ENCODE peak calls at places on chromosome 15, in five cellular contexts. J, N, T, V and I are unnamed samples. For H3K27me3, the result is how much of the 10 kb centered on the place peaks cover.

GRCh38 chr15:65330934-65331645 is 26.6 kb downstream of the RNU5B-1 start:
- DNase-seq in J (no peak), N (no peak), T (no peak), V (no peak), I (no peak)

GRCh38 chr15:67059127-67059553 is 6.3 kb upstream of the SMAD3 start:
- DNase-seq in J (no peak), N (no peak), T (no peak), V (peak), I (no peak)

GRCh38 chr15:89649013-89649625 is 6.1 kb downstream of the KIF7 start:
- DNase-seq in J (no peak), N (no peak), T (no peak), V (no peak), I (no peak)

GRCh38 chr15:58957101-58957973 is 23.9 kb upstream of the SLTM start:
- DNase-seq in J (no peak), N (peak), T (no peak), V (peak), I (peak)

GRCh38 chr15:22866066-22866465 is 27.6 kb downstream of the NIPA2 start:
- DNase-seq in J (no peak), N (no peak), T (no peak), V (no peak), I (no peak)

GRCh38 chr15:29815000-29815704 is 7.1 kb downstream of the TJP1 start:
- DNase-seq in J (no peak), N (peak), T (no peak), V (peak), I (no peak)

GRCh38 chr15:43209059-43209824 is 11.6 kb downstream of the EPB42 start:
- DNase-seq in J (no peak), N (peak), T (no peak), V (peak), I (peak)

GRCh38 chr15:92848852-92849598 is 51.1 kb upstream of the CHD2 start:
- DNase-seq in J (peak), N (peak), T (no peak), V (no peak), I (no peak)

GRCh38 chr15:87562203-87562602 is 694.3 kb downstream of the NTRK3 start:
- DNase-seq in J (no peak), N (no peak), T (no peak), V (no peak), I (peak)

DNA sequence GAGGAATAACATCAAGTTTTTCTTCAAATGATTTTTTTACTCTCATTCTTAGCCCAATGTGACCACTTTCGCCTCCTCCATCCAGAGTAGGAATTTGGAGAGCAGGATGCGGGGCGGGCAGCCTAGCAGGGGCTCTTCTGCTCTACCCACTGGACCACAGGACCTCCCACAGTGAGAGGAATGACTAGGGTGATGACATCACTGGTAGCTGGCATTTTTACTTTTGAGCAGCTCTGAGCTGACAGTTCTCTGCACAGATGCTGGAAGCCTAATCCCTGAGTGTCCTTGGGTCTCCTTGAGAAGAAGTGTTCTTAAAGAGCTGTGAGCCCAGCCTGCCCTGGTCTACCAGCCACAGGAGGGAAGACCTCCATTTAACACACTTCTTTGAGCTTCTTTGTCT is 1.4 kb upstream of the HCN4 start:
- DNase-seq in J (no peak), N (no peak), T (no peak), V (no peak), I (peak)
- H3K27me3 ChIP-seq in J (under half), N (under half), T (under half), V (half or more), I (under half)

GRCh38 chr15:84953136-84953535 is 28.5 kb upstream of the PDE8A start:
- DNase-seq in J (no peak), N (no peak), T (no peak), V (no peak), I (no peak)

GRCh38 chr15:84950570-84951111 is 31.0 kb upstream of the PDE8A start:
- DNase-seq in J (no peak), N (peak), T (no peak), V (no peak), I (no peak)

GRCh38 chr15:84956199-84956598 is 25.5 kb upstream of the PDE8A start:
- DNase-seq in J (no peak), N (no peak), T (no peak), V (no peak), I (no peak)

GRCh38 chr15:84953726-84954125 is 27.9 kb upstream of the PDE8A start:
- DNase-seq in J (no peak), N (no peak), T (no peak), V (no peak), I (no peak)

DNA sequence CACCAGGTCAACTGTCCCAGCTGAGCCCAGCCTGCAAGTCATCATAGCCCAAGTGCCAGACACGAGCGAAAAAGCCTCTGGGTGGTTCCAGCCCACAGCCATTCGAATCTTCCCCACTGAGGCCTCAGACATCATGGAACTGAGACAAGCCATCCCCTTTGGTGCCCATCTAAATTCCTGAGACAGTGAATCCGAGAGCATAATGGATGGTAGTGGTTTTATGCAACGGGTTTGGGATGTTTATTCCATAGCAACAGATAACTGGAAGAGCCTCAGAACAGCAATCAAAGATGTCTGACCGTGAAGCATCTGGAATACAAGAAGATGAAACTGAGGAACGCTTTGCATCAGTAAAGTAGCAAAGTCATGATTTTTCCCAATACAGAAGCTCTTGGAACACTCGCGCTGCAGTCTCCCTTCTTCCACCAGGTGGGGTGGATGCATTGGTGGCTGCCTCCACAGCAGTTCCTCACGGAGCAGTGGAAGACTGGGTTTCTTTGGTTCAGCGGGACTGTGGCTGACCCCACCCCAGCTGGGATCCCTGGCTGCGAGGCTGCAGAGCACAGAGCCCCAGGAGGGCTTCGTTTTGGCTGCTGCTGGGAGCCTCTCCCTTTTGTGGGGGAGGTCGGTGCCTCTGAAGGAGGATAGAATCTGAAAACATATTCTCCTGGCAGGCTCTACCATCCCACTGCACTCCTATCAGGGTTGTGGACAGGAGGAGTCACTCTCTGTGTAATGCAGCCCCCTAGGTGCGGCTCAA is 26.4 kb upstream of the PDE8A start:
- DNase-seq in J (no peak), N (peak), T (no peak), V (peak), I (peak)
- TF ChIP-seq CREB1 in J (no peak), N (no peak), T (no peak), V (no peak), I (no peak)

GRCh38 chr15:48265145-48265544 is 59.0 kb downstream of the SLC12A1 start:
- DNase-seq in J (no peak), N (no peak), T (no peak), V (no peak), I (no peak)
- H3K27me3 ChIP-seq in J (under half), N (under half), T (under half), V (under half), I (under half)

DNA sequence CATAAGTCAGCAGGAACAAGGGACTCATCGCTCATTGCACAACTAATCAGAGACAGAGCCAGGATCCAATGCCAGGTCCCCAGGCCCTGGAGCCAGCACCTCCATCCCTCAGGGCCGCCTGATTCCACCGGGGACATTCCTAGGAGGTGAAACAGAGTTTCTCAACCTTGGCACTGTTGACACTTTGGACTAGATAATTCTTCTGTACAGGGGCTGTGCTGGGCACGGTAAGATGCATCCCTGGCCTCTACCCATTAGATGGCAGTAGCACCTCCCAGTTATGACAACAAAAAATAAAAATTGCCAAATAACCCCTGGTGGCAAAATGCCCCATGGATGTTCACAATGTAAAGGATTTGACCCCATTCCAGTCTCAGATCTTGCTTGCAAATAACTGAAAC is 127.7 kb downstream of the MTHFS start:
- DNase-seq in J (no peak), N (peak), T (no peak), V (peak), I (peak)
- TF ChIP-seq CREB1 in J (no peak), N (no peak), T (no peak), V (no peak), I (no peak)